ENCODE peak calls at places on chromosomes 5 and 9, in nine cellular contexts. I is Peyer's patch, Y is stomach, X is endothelial cell of umbilical vein, W is mammary epithelial cell, K is left ventricle myocardium inferior, Q is heart left ventricle, L is spleen, B is body of pancreas. R is an unnamed sample.

GRCh38 chr5:170184007-170184687 is 48.6 kb upstream of the C5orf58 start:
- DNase-seq in B (peak; percentile 69), L (peak; percentile 83), K (peak; percentile 51), Q (peak; percentile 67), Y (peak; percentile 55), I (peak; percentile 56), W (peak; percentile 35), X (peak; percentile 65), R (no peak)

GRCh38 chr5:180807654-180808414 is 5.2 kb upstream of the MGAT1 start:
- DNase-seq in X (peak; percentile 54), Y (no peak), I (no peak), W (no peak), K (no peak), L (no peak), B (no peak), Q (no peak), R (no peak)

GRCh38 chr5:123665822-123666371 is 153.9 kb downstream of the CSNK1G3 start:
- DNase-seq in Y (no peak), I (no peak), B (no peak), L (no peak), X (no peak), Q (no peak), W (no peak), K (no peak), R (no peak)

GRCh38 chr9:27528886-27529315 is 713 bp downstream of the MOB3B start:
- DNase-seq in X (peak; percentile 10), W (peak; percentile 83), K (peak; percentile 25), Y (peak; percentile 52), I (peak; percentile 79), L (peak; percentile 90), B (peak; percentile 68), Q (peak; percentile 64), R (peak; percentile 82)

GRCh38 chr5:168876419-168876818 is 297.3 kb upstream of the PANK3 start:
- DNase-seq in Q (no peak), I (no peak), K (no peak), B (no peak), W (no peak), L (no peak), X (no peak), Y (no peak), R (no peak)

GRCh38 chr9:36748322-36748899 is 175.7 kb downstream of the MELK start:
- DNase-seq in K (peak; percentile 19), Q (no peak), Y (peak; percentile 27), B (peak; percentile 22), L (no peak), I (no peak), W (peak; percentile 38), X (peak; percentile 44), R (no peak)

GRCh38 chr5:103119067-103119764 is 722 bp downstream of the GIN1 start:
- DNase-seq in Q (no peak), W (no peak), X (no peak), Y (no peak), I (no peak), B (no peak), L (no peak), K (no peak), R (no peak)

GRCh38 chr5:136021016-136021405 is 7.8 kb upstream of the TGFBI start:
- DNase-seq in B (no peak), I (no peak), K (no peak), Y (no peak), Q (no peak), X (no peak), L (no peak), W (peak; percentile 63), R (no peak)

GRCh38 chr9:68867066-68867465 is 146.8 kb downstream of the PRKACG start:
- DNase-seq in K (no peak), I (no peak), B (no peak), Y (no peak), L (no peak), X (no peak), W (no peak), Q (no peak), R (no peak)

GRCh38 chr5:98096155-98096554 is 677.3 kb upstream of the RGMB start:
- DNase-seq in L (no peak), K (no peak), B (no peak), Y (no peak), X (no peak), Q (no peak), W (peak; percentile 52), I (no peak), R (no peak)

GRCh38 chr9:134477342-134477925 is 151.2 kb downstream of the RXRA start:
- DNase-seq in W (no peak), Q (no peak), B (no peak), I (no peak), L (no peak), Y (no peak), K (no peak), X (no peak), R (no peak)

GRCh38 chr9:130766031-130766903 is 68.8 kb upstream of the ABL1 start:
- DNase-seq in K (no peak), Q (no peak), Y (no peak), L (no peak), W (peak; percentile 67), B (no peak), I (no peak), X (no peak), R (no peak)

GRCh38 chr9:18274693-18275092 is 199.3 kb upstream of the ADAMTSL1 start:
- DNase-seq in L (no peak), I (no peak), Y (no peak), K (no peak), W (peak; percentile 56), B (no peak), Q (no peak), X (peak; percentile 89), R (no peak)

GRCh38 chr5:93274291-93274690 is 306.7 kb downstream of the NR2F1-AS1 start:
- DNase-seq in L (no peak), B (no peak), K (no peak), Y (no peak), W (peak; percentile 23), X (peak; percentile 99), Q (no peak), I (no peak), R (no peak)

GRCh38 chr5:541888-542692 is 17.8 kb upstream of the SLC9A3 start:
- DNase-seq in Y (no peak), W (no peak), L (peak; percentile 68), Q (peak; percentile 36), K (peak; percentile 12), B (peak; percentile 1), I (peak; percentile 48), X (no peak), R (peak; percentile 45)

GRCh38 chr9:7592321-7593319 is 207.0 kb downstream of the DMAC1 start:
- DNase-seq in B (no peak), I (no peak), Q (no peak), W (no peak), K (no peak), L (no peak), Y (no peak), X (peak; percentile 6), R (no peak)

GRCh38 chr9:127912882-127913281 is 4.0 kb downstream of the ST6GALNAC4 start:
- DNase-seq in X (no peak), Q (no peak), W (no peak), K (no peak), I (peak; percentile 61), Y (peak; percentile 67), L (no peak), B (peak; percentile 46), R (no peak)

GRCh38 chr5:141431286-141431685 is 979 bp downstream of the PCDHGA12 start:
- DNase-seq in K (no peak), L (no peak), B (no peak), Q (no peak), W (no peak), X (peak; percentile 33), Y (no peak), I (no peak), R (no peak)

GRCh38 chr5:141441571-141442170 is 11.4 kb downstream of the PCDHGA12 start:
- DNase-seq in B (no peak), I (no peak), K (peak; percentile 58), Y (no peak), L (no peak), X (no peak), Q (no peak), W (no peak), R (no peak)

GRCh38 chr5:141434006-141434405 is 3.7 kb downstream of the PCDHGA12 start:
- DNase-seq in L (no peak), W (no peak), Q (no peak), K (no peak), X (no peak), I (no peak), Y (no peak), B (no peak), R (no peak)

GRCh38 chr5:141439411-141440141 is 9.3 kb downstream of the PCDHGA12 start:
- DNase-seq in L (no peak), K (no peak), Q (no peak), B (no peak), X (no peak), I (no peak), W (no peak), Y (no peak), R (no peak)

GRCh38 chr5:141437208-141437607 is 6.9 kb downstream of the PCDHGA12 start:
- DNase-seq in W (no peak), B (no peak), I (no peak), Q (no peak), K (no peak), L (no peak), Y (no peak), X (no peak), R (no peak)
- H3K9me3 ChIP-seq in W (peaks cover 11% of the 10 kb centered on the region), B (no peaks in the 10 kb centered on the region), I (peaks cover 45% of the 10 kb centered on the region), Q (peaks cover 74% of the 10 kb centered on the region), K (peaks cover 95% of the 10 kb centered on the region), L (peaks cover 87% of the 10 kb centered on the region), Y (peaks cover 96% of the 10 kb centered on the region), X (no peaks in the 10 kb centered on the region), R (peaks cover 45% of the 10 kb centered on the region)

DNA sequence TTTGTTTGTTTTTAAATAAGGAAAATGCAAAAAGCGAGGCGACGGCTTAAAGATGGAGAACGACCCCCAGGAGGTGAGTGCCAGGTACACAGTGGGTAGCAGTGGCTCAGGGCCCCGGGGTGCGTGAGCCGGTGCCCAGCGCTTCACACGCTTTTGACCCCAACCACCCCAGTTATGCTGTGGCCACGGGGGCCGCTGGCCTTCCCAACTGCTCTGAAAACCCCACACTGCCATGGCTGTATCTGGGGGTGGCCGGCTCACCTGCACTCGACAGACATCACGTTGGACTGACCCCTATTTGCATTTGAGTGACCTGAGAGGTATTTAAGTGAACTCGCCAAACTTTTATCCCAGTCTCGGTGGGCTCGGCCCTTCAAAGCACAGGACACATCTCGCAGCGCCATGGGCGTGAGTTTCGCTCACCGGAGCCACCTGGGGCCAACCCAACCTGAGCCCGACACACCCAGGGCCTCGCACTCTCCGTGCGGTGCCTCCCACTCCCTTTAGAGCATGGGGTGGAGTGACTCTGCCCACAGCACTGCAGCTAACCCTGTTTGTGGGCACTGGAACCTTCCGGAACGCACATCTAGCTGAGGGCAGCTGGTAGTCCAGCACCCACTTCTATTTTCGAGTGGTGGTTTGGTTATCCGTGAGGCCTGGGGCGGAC is 13.7 kb upstream of the AJM1 start:
- DNase-seq in Y (no peak), W (no peak), L (no peak), X (no peak), Q (peak; percentile 41), I (no peak), B (no peak), K (peak; percentile 4), R (peak; percentile 46)
- H3K36me3 ChIP-seq in Y (peaks cover 75% of the 10 kb centered on the region), W (peaks cover 3% of the 10 kb centered on the region), L (peaks cover 100% of the 10 kb centered on the region), X (peaks cover 13% of the 10 kb centered on the region), Q (peaks cover 91% of the 10 kb centered on the region), I (no peaks in the 10 kb centered on the region), B (no peaks in the 10 kb centered on the region), K (peaks cover 86% of the 10 kb centered on the region), R (peaks cover 9% of the 10 kb centered on the region)

GRCh38 chr5:107673368-107674136 is 2.8 kb upstream of the EFNA5 start:
- DNase-seq in X (peak; percentile 87), I (peak; percentile 85), W (peak; percentile 82), B (peak; percentile 91), K (peak; percentile 80), Q (peak; percentile 89), L (peak; percentile 90), Y (peak; percentile 88), R (peak; percentile 89)
- TF ChIP-seq CTCF in X (peak; percentile 96), I (peak; percentile 53), W (peak; percentile 95), B (peak; percentile 95), K (peak; percentile 98), Q (peak; percentile 98), L (peak; percentile 92), Y (peak; percentile 94), R (peak; percentile 95)

GRCh38 chr5:178329331-178329730 is 96.7 kb upstream of the PHYKPL start:
- DNase-seq in X (no peak), B (no peak), Y (no peak), W (no peak), Q (peak; percentile 32), K (no peak), I (no peak), L (peak; percentile 64), R (peak; percentile 50)
- H3K9me3 ChIP-seq in X (no peaks in the 10 kb centered on the region), B (no peaks in the 10 kb centered on the region), Y (no peaks in the 10 kb centered on the region), W (peaks cover 30% of the 10 kb centered on the region), Q (no peaks in the 10 kb centered on the region), K (no peaks in the 10 kb centered on the region), I (no peaks in the 10 kb centered on the region), L (no peaks in the 10 kb centered on the region), R (no peaks in the 10 kb centered on the region)